ENCODE peak calls at places on chromosomes 13 and 19, in four cellular contexts. M is K562, X is HepG2, A is GM12878. Q is an unnamed sample.

GRCh38 chr13:97125051-97125809 is 96.9 kb upstream of the MBNL2 start:
- DNase-seq in A (peak; percentile 63), X (peak; percentile 17), M (no peak), Q (peak; percentile 15)

GRCh38 chr13:73167046-73167820 is 108.4 kb downstream of the KLF5 start:
- DNase-seq in A (no peak), X (no peak), M (no peak), Q (no peak)

GRCh38 chr19:50315773-50316448 is 13.3 kb downstream of the KCNC3 start:
- DNase-seq in A (no peak), M (peak; percentile 64), X (no peak), Q (peak; percentile 75)

GRCh38 chr19:18167975-18168645 is 5.5 kb upstream of the IFI30 start:
- DNase-seq in X (no peak), A (no peak), M (peak; percentile 84), Q (peak; percentile 71)

GRCh38 chr19:18419195-18419698 is at the start of gene SSBP4:
- DNase-seq in X (peak; percentile 66), A (no peak), M (peak; percentile 95), Q (peak; percentile 69)

GRCh38 chr19:35856001-35856400 is 710 bp upstream of the KIRREL2 start:
- DNase-seq in A (no peak), M (no peak), X (no peak), Q (peak; percentile 58)

GRCh38 chr13:109479991-109480696 is 306.2 kb downstream of the IRS2 start:
- DNase-seq in M (no peak), A (no peak), X (no peak), Q (no peak)

GRCh38 chr13:100721885-100722512 is 47.4 kb upstream of the TMTC4 start:
- DNase-seq in A (no peak), M (peak; percentile 40), X (peak; percentile 50), Q (peak; percentile 76)

GRCh38 chr19:14416743-14417214 is 2.4 kb downstream of the DDX39A start:
- DNase-seq in M (no peak), A (no peak), X (no peak), Q (no peak)

GRCh38 chr19:29384676-29385075 is 141.1 kb upstream of the VSTM2B start:
- DNase-seq in X (no peak), M (no peak), A (no peak), Q (peak; percentile 25)
- TF ChIP-seq ETV6 in X (no peak), M (no peak), A (no peak), Q (no peak)

GRCh38 chr19:40513345-40513678 is 46.5 kb downstream of the SPTBN4 start:
- DNase-seq in M (no peak), X (no peak), A (no peak), Q (no peak)

GRCh38 chr19:40512110-40512472 is 45.3 kb downstream of the SPTBN4 start:
- DNase-seq in X (no peak), M (no peak), A (no peak), Q (no peak)

GRCh38 chr19:40513741-40514315 is 47.0 kb downstream of the SPTBN4 start:
- DNase-seq in X (no peak), M (no peak), A (no peak), Q (no peak)

GRCh38 chr19:40511487-40511886 is 44.7 kb downstream of the SPTBN4 start:
- DNase-seq in M (no peak), X (no peak), A (no peak), Q (no peak)

DNA sequence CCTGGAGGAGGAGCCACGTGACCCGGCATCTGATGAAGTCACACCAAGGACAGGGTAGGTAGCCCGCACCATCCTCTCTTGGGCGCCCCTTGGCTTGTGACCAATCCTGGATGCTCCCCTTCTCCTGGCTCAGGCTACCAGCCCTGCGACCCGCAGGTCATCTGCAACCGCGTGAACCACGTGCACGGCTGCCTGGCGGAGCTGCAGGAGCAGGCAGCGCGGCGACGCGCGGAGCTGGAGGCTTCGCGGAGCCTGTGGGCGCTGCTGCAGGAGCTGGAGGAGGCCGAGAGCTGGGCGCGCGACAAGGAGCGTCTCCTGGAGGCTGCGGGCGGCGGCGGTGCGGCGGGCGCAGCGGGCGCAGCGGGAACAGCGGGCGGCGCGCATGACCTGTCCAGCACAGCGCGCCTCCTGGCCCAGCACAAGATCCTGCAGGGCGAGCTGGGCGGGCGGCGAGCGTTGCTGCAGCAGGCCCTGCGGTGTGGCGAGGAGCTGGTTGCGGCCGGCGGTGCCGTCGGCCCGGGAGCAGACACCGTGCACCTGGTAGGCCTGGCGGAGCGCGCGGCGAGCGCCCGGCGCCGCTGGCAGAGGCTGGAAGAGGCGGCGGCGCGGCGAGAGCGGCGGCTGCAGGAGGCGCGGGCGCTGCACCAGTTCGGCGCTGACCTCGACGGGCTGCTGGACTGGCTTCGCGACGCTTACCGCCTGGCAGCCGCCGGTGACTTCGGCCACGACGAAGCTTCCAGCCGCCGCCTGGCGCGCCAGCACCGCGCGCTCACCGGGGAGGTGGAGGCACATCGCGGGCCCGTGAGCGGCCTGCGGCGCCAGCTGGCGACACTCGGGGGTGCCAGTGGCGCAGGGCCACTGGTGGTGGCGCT is 45.9 kb downstream of the SPTBN4 start:
- DNase-seq in A (no peak), M (no peak), X (no peak), Q (peak; percentile 67)
- TF ChIP-seq ESRRA in A (no peak), M (no peak), X (no peak), Q (peak; percentile 93)

GRCh38 chr13:66926200-66926850 is 303.8 kb downstream of the PCDH9 start:
- DNase-seq in A (no peak), X (no peak), M (no peak), Q (no peak)
- TF ChIP-seq ETV6 in A (no peak), X (no peak), M (no peak), Q (no peak)

DNA sequence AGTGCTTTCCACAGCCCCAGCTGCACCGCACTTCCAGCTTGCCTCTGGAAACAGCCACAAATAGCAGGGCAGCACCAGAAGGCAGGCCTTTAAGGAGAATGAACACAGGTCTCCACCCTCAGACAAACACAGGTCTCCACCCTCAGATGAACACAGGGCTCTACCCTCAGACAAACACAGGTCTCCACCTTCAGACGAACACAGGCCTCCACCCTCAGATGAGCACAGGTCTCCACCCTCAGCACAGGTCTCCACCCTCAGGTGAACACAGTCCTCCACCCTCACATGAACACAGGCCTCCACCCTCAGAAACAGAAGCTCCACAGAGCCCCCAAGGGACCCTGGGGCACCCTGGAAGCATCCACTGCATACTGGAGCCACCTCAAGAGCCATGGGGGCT is 51.8 kb downstream of the C1QTNF9 start:
- DNase-seq in X (no peak), A (no peak), M (no peak), Q (no peak)
- TF ChIP-seq ESRRA in X (no peak), A (no peak), M (no peak), Q (no peak)

GRCh38 chr13:113919761-113920160 is 54.1 kb downstream of the C13orf46 start:
- DNase-seq in M (no peak), A (no peak), X (no peak), Q (peak; percentile 2)
- TF ChIP-seq ETV6 in M (no peak), A (no peak), X (no peak), Q (no peak)

GRCh38 chr13:48739346-48740037 is 85.8 kb downstream of the CYSLTR2 start:
- DNase-seq in X (no peak), A (no peak), M (no peak), Q (no peak)
- TF ChIP-seq ESRRA in X (no peak), A (no peak), M (no peak), Q (no peak)

GRCh38 chr13:51360489-51360888 is 21.0 kb downstream of the SERPINE3 start:
- DNase-seq in A (no peak), M (no peak), X (no peak), Q (no peak)
- TF ChIP-seq ETV6 in A (no peak), M (no peak), X (no peak), Q (no peak)

GRCh38 chr19:37964109-37964508 is 57.1 kb downstream of the SIPA1L3 start:
- DNase-seq in A (no peak), X (no peak), M (no peak), Q (no peak)
- TF ChIP-seq ESRRA in A (no peak), X (no peak), M (no peak), Q (no peak)

GRCh38 chr19:4717191-4717965 is 6.3 kb downstream of the DPP9 start:
- DNase-seq in X (peak; percentile 50), A (no peak), M (no peak), Q (no peak)
- TF ChIP-seq ETV6 in X (no peak), A (no peak), M (no peak), Q (no peak)